ENCODE peak calls at places on chromosome 4, in ten cellular contexts. Q is GM12865, P is kidney epithelial cell, K is HFFc6, D is uterus, O is mesothelial cell of epicardium, A is upper lobe of right lung, Y is heart left ventricle, T is PC-3, X is WERI-Rb-1. N is an unnamed sample.

GRCh38 chr4:26758899-26759298 is 101.7 kb upstream of the STIM2 start:
- DNase-seq in X (no peak), P (no peak), Y (no peak), Q (no peak), T (no peak), O (no peak), K (no peak), A (no peak), D (no peak), N (no peak)

GRCh38 chr4:121728798-121729226 is 32.0 kb upstream of the ANXA5 start:
- DNase-seq in T (peak; percentile 86), X (no peak), Q (no peak), Y (no peak), P (no peak), K (peak; percentile 96), O (no peak), D (no peak), A (no peak), N (no peak)

GRCh38 chr4:8176547-8177399 is 18.2 kb upstream of the ABLIM2 start:
- DNase-seq in D (no peak), O (no peak), X (peak; percentile 64), K (peak; percentile 58), Y (peak; percentile 66), Q (peak; percentile 72), T (peak; percentile 59), A (peak; percentile 68), P (no peak), N (peak; percentile 86)

GRCh38 chr4:168639914-168640313 is 143.1 kb downstream of the PALLD start:
- DNase-seq in Q (no peak), A (no peak), O (no peak), K (no peak), D (no peak), P (no peak), T (no peak), Y (peak; percentile 44), X (no peak), N (no peak)

GRCh38 chr4:2795558-2796260 is 2.8 kb downstream of the SH3BP2 start:
- DNase-seq in P (no peak), X (no peak), K (no peak), D (no peak), A (peak; percentile 65), O (no peak), T (no peak), Q (no peak), Y (no peak), N (no peak)

GRCh38 chr4:99968330-99968729 is 18.3 kb upstream of the H2AZ1 start:
- DNase-seq in A (no peak), O (no peak), T (peak; percentile 49), X (no peak), D (no peak), K (peak; percentile 78), Y (no peak), Q (no peak), P (peak; percentile 63), N (no peak)

GRCh38 chr4:83618991-83619390 is 83.1 kb downstream of the GPAT3 start:
- DNase-seq in O (no peak), Y (peak; percentile 30), X (no peak), A (no peak), Q (no peak), K (peak; percentile 21), P (no peak), D (no peak), T (peak; percentile 80), N (no peak)

GRCh38 chr4:55819634-55820033 is at the start of gene EXOC1L:
- DNase-seq in P (no peak), D (no peak), A (no peak), T (no peak), K (no peak), O (no peak), X (no peak), Q (no peak), Y (no peak), N (no peak)

GRCh38 chr4:26441110-26441509 is 49.2 kb downstream of the CCKAR start:
- DNase-seq in O (no peak), X (no peak), Q (no peak), A (no peak), Y (no peak), D (peak; percentile 46), K (no peak), T (no peak), P (peak; percentile 5), N (no peak)

GRCh38 chr4:138222041-138222440 is 20.1 kb downstream of the SLC7A11 start:
- DNase-seq in Q (no peak), T (peak; percentile 18), O (no peak), Y (no peak), D (no peak), K (peak; percentile 86), P (no peak), A (no peak), X (peak; percentile 25), N (no peak)

GRCh38 chr4:156321203-156321602 is 367.5 kb upstream of the CTSO start:
- DNase-seq in Q (no peak), P (peak; percentile 48), T (peak; percentile 86), A (no peak), D (no peak), K (peak; percentile 84), X (no peak), O (no peak), Y (no peak), N (no peak)

GRCh38 chr4:173261052-173261451 is 73.1 kb downstream of the HMGB2 start:
- DNase-seq in O (no peak), D (no peak), P (no peak), X (no peak), K (no peak), Q (no peak), A (no peak), Y (no peak), T (no peak), N (no peak)

GRCh38 chr4:173258866-173259265 is 75.3 kb downstream of the HMGB2 start:
- DNase-seq in K (no peak), X (no peak), A (no peak), T (no peak), Q (no peak), P (no peak), D (no peak), O (no peak), Y (no peak), N (no peak)

GRCh38 chr4:173256825-173257224 is 77.3 kb downstream of the HMGB2 start:
- DNase-seq in X (no peak), Y (no peak), P (no peak), K (no peak), O (no peak), A (no peak), Q (no peak), D (no peak), T (no peak), N (no peak)

GRCh38 chr4:173257732-173258717 is 76.1 kb downstream of the HMGB2 start:
- DNase-seq in P (no peak), A (peak; percentile 67), Q (peak; percentile 76), D (peak; percentile 68), X (peak; percentile 82), K (peak; percentile 36), T (peak; percentile 73), Y (peak; percentile 52), O (no peak), N (peak; percentile 41)

DNA sequence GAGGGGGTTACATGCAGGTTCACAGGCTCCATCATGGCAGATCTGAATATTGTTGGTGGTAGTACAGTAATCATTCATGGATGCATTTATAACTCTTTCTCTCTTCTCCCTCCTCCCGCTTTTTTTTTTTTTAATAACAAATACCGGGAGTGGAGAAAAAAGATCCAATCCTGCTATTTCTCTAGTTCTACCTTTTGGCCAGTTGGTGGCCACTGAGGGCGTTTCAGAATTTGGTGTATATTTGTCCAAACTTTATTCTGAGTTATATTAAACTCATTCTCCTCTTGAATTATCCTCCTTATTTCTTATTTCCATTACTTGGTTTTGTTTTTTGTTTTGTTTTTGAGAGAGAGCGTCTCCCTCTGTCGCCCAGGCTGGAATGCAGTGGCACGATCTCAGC is 74.8 kb downstream of the HMGB2 start:
- DNase-seq in T (no peak), X (no peak), K (no peak), P (no peak), A (no peak), D (no peak), Q (no peak), Y (no peak), O (no peak), N (no peak)
- TF ChIP-seq CTCF in T (no peak), X (no peak), K (peak; percentile 63), P (no peak), A (no peak), D (no peak), Q (no peak), Y (no peak), O (no peak), N (no peak)

GRCh38 chr4:134756456-134756855 is 554.9 kb upstream of the PABPC4L start:
- DNase-seq in A (no peak), P (no peak), K (no peak), O (no peak), Q (no peak), T (no peak), X (no peak), D (no peak), Y (no peak), N (no peak)

DNA sequence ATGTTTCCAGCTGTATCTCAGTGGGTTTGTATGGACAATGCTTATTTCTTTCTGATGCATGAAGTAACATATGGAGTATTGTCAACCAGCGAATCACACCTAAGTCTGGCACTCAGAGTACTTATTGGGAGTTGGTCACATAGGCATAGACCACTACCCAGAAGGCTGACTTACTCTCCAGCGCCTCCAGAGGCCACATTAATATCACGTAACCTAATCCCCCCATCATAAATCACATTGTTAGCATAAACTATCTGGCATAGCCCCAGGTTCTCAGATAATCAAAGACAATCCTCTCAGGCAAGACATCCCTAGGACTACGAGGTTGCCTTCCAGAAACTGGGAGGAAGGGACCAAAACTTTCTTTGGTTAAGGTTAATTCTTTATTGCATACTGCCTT is 560.5 kb upstream of the PABPC4L start:
- DNase-seq in K (no peak), X (peak; percentile 23), P (no peak), A (no peak), Q (no peak), O (no peak), T (no peak), D (no peak), Y (no peak), N (no peak)
- TF ChIP-seq CTCF in K (peak; percentile 17), X (peak; percentile 17), P (peak; percentile 25), A (no peak), Q (peak; percentile 9), O (no peak), T (no peak), D (no peak), Y (no peak), N (no peak)

DNA sequence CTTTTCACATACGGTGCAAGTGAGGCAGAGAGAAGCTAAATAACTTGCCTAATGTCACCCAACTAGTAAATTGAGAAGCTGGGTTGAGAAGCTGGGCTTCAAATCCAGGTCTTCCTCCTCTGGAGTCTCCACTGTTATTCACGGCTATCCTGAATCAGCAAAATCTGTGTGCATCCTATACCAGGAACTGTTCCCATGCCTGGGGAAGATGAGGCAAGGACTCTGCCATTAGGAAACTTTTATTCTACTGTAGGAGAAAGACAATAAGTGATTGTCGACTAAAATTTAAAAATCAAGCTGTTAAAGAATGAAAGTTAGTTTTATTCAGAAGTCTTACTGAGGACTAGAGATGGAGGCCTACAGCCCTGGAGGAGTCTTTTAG is 869 bp upstream of the TEC start:
- DNase-seq in X (no peak), D (no peak), K (no peak), A (no peak), Y (no peak), Q (no peak), T (no peak), O (no peak), P (no peak), N (no peak)
- TF ChIP-seq CTCF in X (no peak), D (no peak), K (no peak), A (no peak), Y (no peak), Q (no peak), T (no peak), O (no peak), P (no peak), N (no peak)

GRCh38 chr4:106690487-106690886 is 321.9 kb upstream of the GIMD1 start:
- DNase-seq in Y (no peak), X (no peak), A (no peak), D (no peak), P (peak; percentile 9), K (peak; percentile 69), T (peak; percentile 66), Q (no peak), O (no peak), N (no peak)
- TF ChIP-seq CTCF in Y (no peak), X (no peak), A (no peak), D (no peak), P (no peak), K (no peak), T (no peak), Q (no peak), O (no peak), N (no peak)